ENCODE peak calls at places on chromosomes 2 and 18, in eight cellular contexts. One of them, this sample, is unnamed.

GRCh38 chr2:110858135-110858737 is 125.9 kb downstream of the ACOXL start:
- DNase-seq in NCI-H1092 treated with DMSO at 0.1 percent for 48 hours: no peak
- DNase-seq in WTC11: no peak
- DNase-seq in HT-29: no peak
- DNase-seq in heart right ventricle: no peak
- DNase-seq in activated CD4-positive, alpha-beta T cell treated with anti-CD3 and anti-CD28 coated beads for 24 hours: no peak
- DNase-seq in activated naive CD4-positive, alpha-beta T cell treated with Interleukin-2 at 50 U/mL for 16 hours: peak
- DNase-seq in substantia nigra: peak
- DNase-seq in this sample: no peak

GRCh38 chr18:47595816-47596501 is 334.5 kb downstream of the SMAD2 start:
- DNase-seq in NCI-H1092 treated with DMSO at 0.1 percent for 48 hours: peak
- DNase-seq in substantia nigra: no peak
- DNase-seq in activated CD4-positive, alpha-beta T cell treated with anti-CD3 and anti-CD28 coated beads for 24 hours: no peak
- DNase-seq in activated naive CD4-positive, alpha-beta T cell treated with Interleukin-2 at 50 U/mL for 16 hours: no peak
- DNase-seq in heart right ventricle: no peak
- DNase-seq in HT-29: peak
- DNase-seq in WTC11: peak
- DNase-seq in this sample: no peak

GRCh38 chr2:237097326-237097910 is 11.7 kb downstream of the COPS8 start:
- DNase-seq in activated naive CD4-positive, alpha-beta T cell treated with Interleukin-2 at 50 U/mL for 16 hours: no peak
- DNase-seq in heart right ventricle: no peak
- DNase-seq in WTC11: no peak
- DNase-seq in activated CD4-positive, alpha-beta T cell treated with anti-CD3 and anti-CD28 coated beads for 24 hours: no peak
- DNase-seq in NCI-H1092 treated with DMSO at 0.1 percent for 48 hours: no peak
- DNase-seq in substantia nigra: no peak
- DNase-seq in HT-29: no peak
- DNase-seq in this sample: no peak

GRCh38 chr18:51211552-51211951 is 14.1 kb upstream of the MEX3C start:
- DNase-seq in substantia nigra: no peak
- DNase-seq in heart right ventricle: peak
- DNase-seq in NCI-H1092 treated with DMSO at 0.1 percent for 48 hours: no peak
- DNase-seq in activated naive CD4-positive, alpha-beta T cell treated with Interleukin-2 at 50 U/mL for 16 hours: peak
- DNase-seq in activated CD4-positive, alpha-beta T cell treated with anti-CD3 and anti-CD28 coated beads for 24 hours: no peak
- DNase-seq in WTC11: no peak
- DNase-seq in HT-29: peak
- DNase-seq in this sample: no peak

GRCh38 chr2:101883860-101884259 is 107.9 kb upstream of the IL1R2 start:
- DNase-seq in NCI-H1092 treated with DMSO at 0.1 percent for 48 hours: peak
- DNase-seq in HT-29: peak
- DNase-seq in activated naive CD4-positive, alpha-beta T cell treated with Interleukin-2 at 50 U/mL for 16 hours: peak
- DNase-seq in heart right ventricle: no peak
- DNase-seq in activated CD4-positive, alpha-beta T cell treated with anti-CD3 and anti-CD28 coated beads for 24 hours: peak
- DNase-seq in WTC11: no peak
- DNase-seq in substantia nigra: no peak
- DNase-seq in this sample: peak

GRCh38 chr2:233424028-233424951 is 70.0 kb downstream of the DGKD start:
- DNase-seq in HT-29: peak
- DNase-seq in NCI-H1092 treated with DMSO at 0.1 percent for 48 hours: no peak
- DNase-seq in substantia nigra: no peak
- DNase-seq in WTC11: no peak
- DNase-seq in activated CD4-positive, alpha-beta T cell treated with anti-CD3 and anti-CD28 coated beads for 24 hours: no peak
- DNase-seq in heart right ventricle: peak
- DNase-seq in activated naive CD4-positive, alpha-beta T cell treated with Interleukin-2 at 50 U/mL for 16 hours: no peak
- DNase-seq in this sample: no peak

GRCh38 chr2:38549066-38549465 is 53.7 kb downstream of the HNRNPLL start:
- DNase-seq in HT-29: no peak
- DNase-seq in activated naive CD4-positive, alpha-beta T cell treated with Interleukin-2 at 50 U/mL for 16 hours: no peak
- DNase-seq in heart right ventricle: no peak
- DNase-seq in WTC11: no peak
- DNase-seq in NCI-H1092 treated with DMSO at 0.1 percent for 48 hours: no peak
- DNase-seq in activated CD4-positive, alpha-beta T cell treated with anti-CD3 and anti-CD28 coated beads for 24 hours: no peak
- DNase-seq in substantia nigra: no peak
- DNase-seq in this sample: no peak

GRCh38 chr18:28581503-28582169 is 404.7 kb upstream of the CDH2 start:
- DNase-seq in activated naive CD4-positive, alpha-beta T cell treated with Interleukin-2 at 50 U/mL for 16 hours: no peak
- DNase-seq in WTC11: no peak
- DNase-seq in HT-29: no peak
- DNase-seq in heart right ventricle: no peak
- DNase-seq in substantia nigra: no peak
- DNase-seq in activated CD4-positive, alpha-beta T cell treated with anti-CD3 and anti-CD28 coated beads for 24 hours: no peak
- DNase-seq in NCI-H1092 treated with DMSO at 0.1 percent for 48 hours: peak
- DNase-seq in this sample: peak

GRCh38 chr2:70890469-70891065 is 45.1 kb upstream of the ATP6V1B1 start:
- DNase-seq in activated CD4-positive, alpha-beta T cell treated with anti-CD3 and anti-CD28 coated beads for 24 hours: no peak
- DNase-seq in NCI-H1092 treated with DMSO at 0.1 percent for 48 hours: no peak
- DNase-seq in HT-29: no peak
- DNase-seq in WTC11: no peak
- DNase-seq in activated naive CD4-positive, alpha-beta T cell treated with Interleukin-2 at 50 U/mL for 16 hours: no peak
- DNase-seq in heart right ventricle: no peak
- DNase-seq in substantia nigra: no peak
- DNase-seq in this sample: no peak

GRCh38 chr2:213995400-213996105 is 415.3 kb upstream of the VWC2L start:
- DNase-seq in HT-29: peak
- DNase-seq in WTC11: no peak
- DNase-seq in heart right ventricle: no peak
- DNase-seq in substantia nigra: no peak
- DNase-seq in NCI-H1092 treated with DMSO at 0.1 percent for 48 hours: no peak
- DNase-seq in activated naive CD4-positive, alpha-beta T cell treated with Interleukin-2 at 50 U/mL for 16 hours: no peak
- DNase-seq in activated CD4-positive, alpha-beta T cell treated with anti-CD3 and anti-CD28 coated beads for 24 hours: no peak
- DNase-seq in this sample: no peak

GRCh38 chr2:23268467-23269263 is 116.3 kb upstream of the KLHL29 start:
- DNase-seq in activated CD4-positive, alpha-beta T cell treated with anti-CD3 and anti-CD28 coated beads for 24 hours: no peak
- DNase-seq in heart right ventricle: no peak
- DNase-seq in substantia nigra: no peak
- DNase-seq in NCI-H1092 treated with DMSO at 0.1 percent for 48 hours: no peak
- DNase-seq in activated naive CD4-positive, alpha-beta T cell treated with Interleukin-2 at 50 U/mL for 16 hours: no peak
- DNase-seq in WTC11: no peak
- DNase-seq in HT-29: no peak
- DNase-seq in this sample: no peak

GRCh38 chr2:12717191-12717987 is 653 bp downstream of the TRIB2 start:
- DNase-seq in activated naive CD4-positive, alpha-beta T cell treated with Interleukin-2 at 50 U/mL for 16 hours: peak
- DNase-seq in activated CD4-positive, alpha-beta T cell treated with anti-CD3 and anti-CD28 coated beads for 24 hours: no peak
- DNase-seq in HT-29: no peak
- DNase-seq in WTC11: peak
- DNase-seq in NCI-H1092 treated with DMSO at 0.1 percent for 48 hours: peak
- DNase-seq in heart right ventricle: peak
- DNase-seq in substantia nigra: no peak
- DNase-seq in this sample: peak

GRCh38 chr18:75314117-75314516 is 103.5 kb downstream of the TSHZ1 start:
- DNase-seq in activated CD4-positive, alpha-beta T cell treated with anti-CD3 and anti-CD28 coated beads for 24 hours: no peak
- DNase-seq in NCI-H1092 treated with DMSO at 0.1 percent for 48 hours: no peak
- DNase-seq in heart right ventricle: no peak
- DNase-seq in HT-29: no peak
- DNase-seq in WTC11: no peak
- DNase-seq in substantia nigra: no peak
- DNase-seq in activated naive CD4-positive, alpha-beta T cell treated with Interleukin-2 at 50 U/mL for 16 hours: no peak
- DNase-seq in this sample: no peak

GRCh38 chr18:25282282-25282681 is 69.7 kb downstream of the ZNF521 start:
- DNase-seq in heart right ventricle: no peak
- DNase-seq in NCI-H1092 treated with DMSO at 0.1 percent for 48 hours: no peak
- DNase-seq in substantia nigra: no peak
- DNase-seq in activated CD4-positive, alpha-beta T cell treated with anti-CD3 and anti-CD28 coated beads for 24 hours: no peak
- DNase-seq in WTC11: no peak
- DNase-seq in activated naive CD4-positive, alpha-beta T cell treated with Interleukin-2 at 50 U/mL for 16 hours: no peak
- DNase-seq in HT-29: no peak
- DNase-seq in this sample: no peak

GRCh38 chr2:113182471-113183260 is 8.9 kb downstream of the PSD4 start:
- DNase-seq in substantia nigra: no peak
- DNase-seq in NCI-H1092 treated with DMSO at 0.1 percent for 48 hours: no peak
- DNase-seq in HT-29: no peak
- DNase-seq in heart right ventricle: no peak
- DNase-seq in WTC11: no peak
- DNase-seq in activated naive CD4-positive, alpha-beta T cell treated with Interleukin-2 at 50 U/mL for 16 hours: no peak
- DNase-seq in activated CD4-positive, alpha-beta T cell treated with anti-CD3 and anti-CD28 coated beads for 24 hours: no peak
- DNase-seq in this sample: no peak

GRCh38 chr2:71453404-71454220 is at the start of gene DYSF:
- DNase-seq in substantia nigra: no peak
- DNase-seq in activated naive CD4-positive, alpha-beta T cell treated with Interleukin-2 at 50 U/mL for 16 hours: peak
- DNase-seq in HT-29: no peak
- DNase-seq in WTC11: peak
- DNase-seq in heart right ventricle: peak
- DNase-seq in NCI-H1092 treated with DMSO at 0.1 percent for 48 hours: no peak
- DNase-seq in activated CD4-positive, alpha-beta T cell treated with anti-CD3 and anti-CD28 coated beads for 24 hours: no peak
- DNase-seq in this sample: peak

GRCh38 chr2:45006942-45007287 is 2.3 kb downstream of the SIX2 start:
- DNase-seq in activated CD4-positive, alpha-beta T cell treated with anti-CD3 and anti-CD28 coated beads for 24 hours: no peak
- DNase-seq in heart right ventricle: no peak
- DNase-seq in HT-29: no peak
- DNase-seq in substantia nigra: no peak
- DNase-seq in activated naive CD4-positive, alpha-beta T cell treated with Interleukin-2 at 50 U/mL for 16 hours: no peak
- DNase-seq in NCI-H1092 treated with DMSO at 0.1 percent for 48 hours: no peak
- DNase-seq in WTC11: no peak
- DNase-seq in this sample: no peak

GRCh38 chr2:96325884-96326255 is 753 bp downstream of the ITPRIPL1 start:
- DNase-seq in activated CD4-positive, alpha-beta T cell treated with anti-CD3 and anti-CD28 coated beads for 24 hours: no peak
- DNase-seq in HT-29: no peak
- DNase-seq in activated naive CD4-positive, alpha-beta T cell treated with Interleukin-2 at 50 U/mL for 16 hours: peak
- DNase-seq in heart right ventricle: no peak
- DNase-seq in NCI-H1092 treated with DMSO at 0.1 percent for 48 hours: no peak
- DNase-seq in WTC11: no peak
- DNase-seq in substantia nigra: no peak
- DNase-seq in this sample: no peak

GRCh38 chr2:215269397-215270117 is 42.3 kb upstream of the ATIC start:
- DNase-seq in NCI-H1092 treated with DMSO at 0.1 percent for 48 hours: peak
- DNase-seq in HT-29: peak
- DNase-seq in WTC11: peak
- DNase-seq in activated CD4-positive, alpha-beta T cell treated with anti-CD3 and anti-CD28 coated beads for 24 hours: peak
- DNase-seq in substantia nigra: peak
- DNase-seq in activated naive CD4-positive, alpha-beta T cell treated with Interleukin-2 at 50 U/mL for 16 hours: peak
- DNase-seq in heart right ventricle: peak
- DNase-seq in this sample: peak

GRCh38 chr18:63162271-63163014 is 157.1 kb downstream of the BCL2 start:
- DNase-seq in activated naive CD4-positive, alpha-beta T cell treated with Interleukin-2 at 50 U/mL for 16 hours: peak
- DNase-seq in NCI-H1092 treated with DMSO at 0.1 percent for 48 hours: no peak
- DNase-seq in WTC11: no peak
- DNase-seq in heart right ventricle: no peak
- DNase-seq in HT-29: no peak
- DNase-seq in activated CD4-positive, alpha-beta T cell treated with anti-CD3 and anti-CD28 coated beads for 24 hours: no peak
- DNase-seq in substantia nigra: no peak
- DNase-seq in this sample: no peak

GRCh38 chr18:76058146-76058545 is 436.9 kb downstream of the ZNF516 start:
- DNase-seq in heart right ventricle: no peak
- DNase-seq in activated CD4-positive, alpha-beta T cell treated with anti-CD3 and anti-CD28 coated beads for 24 hours: no peak
- DNase-seq in NCI-H1092 treated with DMSO at 0.1 percent for 48 hours: no peak
- DNase-seq in substantia nigra: no peak
- DNase-seq in activated naive CD4-positive, alpha-beta T cell treated with Interleukin-2 at 50 U/mL for 16 hours: no peak
- DNase-seq in HT-29: no peak
- DNase-seq in WTC11: no peak
- DNase-seq in this sample: no peak

GRCh38 chr2:96145028-96145939 is at the start of gene DUSP2:
- DNase-seq in substantia nigra: no peak
- DNase-seq in NCI-H1092 treated with DMSO at 0.1 percent for 48 hours: peak
- DNase-seq in activated CD4-positive, alpha-beta T cell treated with anti-CD3 and anti-CD28 coated beads for 24 hours: peak
- DNase-seq in activated naive CD4-positive, alpha-beta T cell treated with Interleukin-2 at 50 U/mL for 16 hours: peak
- DNase-seq in heart right ventricle: peak
- DNase-seq in HT-29: peak
- DNase-seq in WTC11: peak
- DNase-seq in this sample: peak

GRCh38 chr18:11366410-11366809 is 217.0 kb upstream of the PIEZO2 start:
- DNase-seq in activated naive CD4-positive, alpha-beta T cell treated with Interleukin-2 at 50 U/mL for 16 hours: no peak
- DNase-seq in NCI-H1092 treated with DMSO at 0.1 percent for 48 hours: no peak
- DNase-seq in activated CD4-positive, alpha-beta T cell treated with anti-CD3 and anti-CD28 coated beads for 24 hours: no peak
- DNase-seq in HT-29: no peak
- DNase-seq in substantia nigra: no peak
- DNase-seq in WTC11: no peak
- DNase-seq in heart right ventricle: no peak
- DNase-seq in this sample: no peak

GRCh38 chr2:127173073-127173472 is 47.0 kb downstream of the CYP27C1 start:
- DNase-seq in activated naive CD4-positive, alpha-beta T cell treated with Interleukin-2 at 50 U/mL for 16 hours: no peak
- DNase-seq in WTC11: no peak
- DNase-seq in activated CD4-positive, alpha-beta T cell treated with anti-CD3 and anti-CD28 coated beads for 24 hours: no peak
- DNase-seq in NCI-H1092 treated with DMSO at 0.1 percent for 48 hours: no peak
- DNase-seq in substantia nigra: no peak
- DNase-seq in HT-29: no peak
- DNase-seq in heart right ventricle: no peak
- DNase-seq in this sample: no peak

This sample was measured in neuronal stem cell.